ENCODE peak calls at places on chromosomes 2 and 18, in six cellular contexts. S is HTR-8/SVneo, K is activated T-cell treated with anti-CD3 and anti-CD28 coated beads for 48 hours, Z is mammary epithelial cell, P is NAMALWA, G is AG08395. T is an unnamed sample.
A peak's percentile ranks its signal among the peaks of the same experiment; 100 is the strongest.

GRCh38 chr18:67788315-67788714 is 271.8 kb upstream of the DSEL start:
- DNase-seq in S (no peak), K (no peak), Z (no peak), P (no peak), G (no peak), T (no peak)

GRCh38 chr2:149278146-149278878 is 52.1 kb upstream of the LYPD6 start:
- DNase-seq in S (no peak), K (no peak), Z (no peak), P (no peak), G (peak; percentile 20), T (no peak)

GRCh38 chr2:207901847-207902246 is 123.5 kb downstream of the PLEKHM3 start:
- DNase-seq in S (no peak), K (no peak), Z (no peak), P (no peak), G (no peak), T (no peak)

GRCh38 chr2:236120006-236120740 is 48.0 kb downstream of the GBX2 start:
- DNase-seq in S (no peak), K (no peak), Z (no peak), P (no peak), G (no peak), T (no peak)

GRCh38 chr18:56637897-56638231 is 528 bp downstream of the TXNL1 start:
- DNase-seq in S (no peak), K (no peak), Z (peak; percentile 26), P (no peak), G (no peak), T (no peak)

GRCh38 chr2:238511614-238511950 is 84.9 kb downstream of the ASB1 start:
- DNase-seq in S (no peak), K (no peak), Z (no peak), P (no peak), G (no peak), T (no peak)

GRCh38 chr2:30359644-30360167 is 87.3 kb upstream of the LCLAT1 start:
- DNase-seq in S (no peak), K (no peak), Z (no peak), P (no peak), G (peak; percentile 45), T (no peak)

GRCh38 chr2:20692081-20692480 is 25.1 kb downstream of the GDF7 start:
- DNase-seq in S (no peak), K (no peak), Z (no peak), P (no peak), G (no peak), T (no peak)

GRCh38 chr18:31577195-31577594 is 14.5 kb upstream of the TTR start:
- DNase-seq in S (no peak), K (no peak), Z (no peak), P (no peak), G (no peak), T (no peak)

GRCh38 chr2:47554311-47554905 is 151.5 kb downstream of the MSH2 start:
- DNase-seq in S (no peak), K (no peak), Z (no peak), P (peak; percentile 8), G (no peak), T (no peak)

GRCh38 chr2:41924024-41924423 is 123.8 kb upstream of the PKDCC start:
- DNase-seq in S (no peak), K (no peak), Z (no peak), P (no peak), G (no peak), T (no peak)

GRCh38 chr18:66150650-66151049 is 399.8 kb downstream of the CDH7 start:
- DNase-seq in S (no peak), K (no peak), Z (no peak), P (no peak), G (no peak), T (no peak)

GRCh38 chr18:43587538-43588153 is 310.4 kb upstream of the SYT4 start:
- DNase-seq in S (peak; percentile 6), K (no peak), Z (peak; percentile 26), P (peak; percentile 55), G (peak; percentile 40), T (peak; percentile 15)

GRCh38 chr18:8561123-8561905 is 47.9 kb upstream of the RAB12 start:
- DNase-seq in S (no peak), K (no peak), Z (no peak), P (no peak), G (no peak), T (no peak)

GRCh38 chr18:76426738-76427305 is 68.2 kb downstream of the ZNF516 start:
- DNase-seq in S (peak; percentile 10), K (no peak), Z (no peak), P (no peak), G (peak; percentile 72), T (no peak)

GRCh38 chr2:88600038-88600465 is 27.2 kb downstream of the EIF2AK3 start:
- DNase-seq in S (peak; percentile 88), K (peak; percentile 12), Z (peak; percentile 98), P (peak; percentile 99), G (peak; percentile 85), T (no peak)

GRCh38 chr2:238087211-238087610 is 12.9 kb upstream of the ESPNL start:
- DNase-seq in S (no peak), K (no peak), Z (no peak), P (no peak), G (no peak), T (no peak)

GRCh38 chr2:224650815-224651439 is 65.2 kb downstream of the CCDC195 start:
- DNase-seq in S (peak; percentile 63), K (no peak), Z (peak; percentile 31), P (peak; percentile 78), G (peak; percentile 62), T (no peak)

GRCh38 chr2:170017848-170018492 is 160.0 kb upstream of the MYO3B start:
- DNase-seq in S (no peak), K (no peak), Z (no peak), P (no peak), G (no peak), T (no peak)

GRCh38 chr2:37068671-37069070 is 15.5 kb downstream of the HEATR5B start:
- DNase-seq in S (no peak), K (no peak), Z (no peak), P (no peak), G (no peak), T (no peak)

T was measured in tibial nerve.